ENCODE peak calls at places on chromosome 1, in six cellular contexts. V is NCI-H748 treated with DMSO at 0.1 percent for 48 hours; H is activated T-helper 1 cell treated with anti-CD3 and anti-CD28 coated beads, Interleukin-12 subunit alpha, Interleukin-12 subunit beta, Interleukin-2, Interleukin-4 antibody, amounts not matched to agents 30 ng/mL and 10 ng/mL and 1 ng/mL, durations not matched to agents 14 hours and 24 hours and 36 hours; F is CD8-positive, alpha-beta memory T cell; Y is amygdala; N is HEK293T. O is an unnamed sample.

GRCh38 chr1:161089251-161089924 is at the start of gene NECTIN4:
- DNase-seq in Y (no peak), F (no peak), V (no peak), H (no peak), N (no peak), O (peak)

GRCh38 chr1:150365945-150366344 is 2.0 kb downstream of the RPRD2 start:
- DNase-seq in N (no peak), H (no peak), Y (no peak), V (no peak), F (peak), O (no peak)

GRCh38 chr1:56867491-56867890 is 12.9 kb downstream of the C8A start:
- DNase-seq in H (no peak), F (no peak), N (no peak), V (no peak), Y (no peak), O (no peak)

GRCh38 chr1:241376711-241377110 is 19.7 kb upstream of the RGS7 start:
- DNase-seq in V (no peak), F (no peak), H (no peak), N (no peak), Y (no peak), O (no peak)

GRCh38 chr1:156703741-156704140 is 1.6 kb downstream of the CRABP2 start:
- DNase-seq in F (no peak), Y (no peak), N (peak), V (no peak), H (no peak), O (no peak)

GRCh38 chr1:111441573-111442192 is 7.4 kb downstream of the WDR77 start:
- DNase-seq in N (peak), F (peak), V (no peak), H (peak), Y (no peak), O (peak)

GRCh38 chr1:24236170-24237045 is 49.3 kb upstream of the IFNLR1 start:
- DNase-seq in V (no peak), H (no peak), F (no peak), N (no peak), Y (no peak), O (peak)

GRCh38 chr1:27527223-27527856 is 37.4 kb upstream of the WASF2 start:
- DNase-seq in V (peak), H (no peak), N (peak), F (peak), Y (no peak), O (peak)

GRCh38 chr1:78236711-78237110 is 190.9 kb downstream of the GIPC2 start:
- DNase-seq in N (no peak), F (no peak), Y (no peak), H (no peak), V (no peak), O (no peak)

GRCh38 chr1:207050428-207050767 is 610 bp downstream of the YOD1 start:
- DNase-seq in H (no peak), Y (no peak), N (no peak), V (no peak), F (no peak), O (no peak)

GRCh38 chr1:56133517-56134472 is 445.6 kb downstream of the PLPP3 start:
- DNase-seq in N (no peak), V (no peak), H (no peak), F (no peak), Y (no peak), O (no peak)

GRCh38 chr1:246786606-246787238 is 62.5 kb downstream of the SCCPDH start:
- DNase-seq in F (no peak), N (no peak), Y (no peak), V (peak), H (no peak), O (peak)

GRCh38 chr1:159924025-159924790 is 1.1 kb downstream of the TAGLN2 start:
- DNase-seq in V (peak), H (peak), F (peak), N (peak), Y (no peak), O (peak)

GRCh38 chr1:198411240-198411639 is 129.2 kb downstream of the ATP6V1G3 start:
- DNase-seq in N (no peak), Y (no peak), H (no peak), V (no peak), F (no peak), O (no peak)

GRCh38 chr1:32801096-32801713 is 16.0 kb downstream of the YARS1 start:
- DNase-seq in F (peak), N (no peak), H (peak), V (no peak), Y (no peak), O (no peak)

GRCh38 chr1:61143821-61144220 is 61.5 kb downstream of the NFIA start:
- DNase-seq in V (no peak), Y (no peak), F (no peak), N (no peak), H (no peak), O (no peak)

GRCh38 chr1:226657788-226658537 is 81.1 kb downstream of the ITPKB start:
- DNase-seq in H (no peak), Y (peak), N (no peak), V (no peak), F (no peak), O (no peak)

GRCh38 chr1:174068000-174068399 is 45.8 kb upstream of the RC3H1 start:
- DNase-seq in Y (no peak), N (no peak), V (no peak), H (no peak), F (peak), O (no peak)

O was measured in islet precursor cell.